ENCODE peak calls at places on chromosomes 7 and 10, in ten cellular contexts. P, A, Q, F, S, D, R, E, M and H are unnamed samples.

GRCh38 chr10:120465138-120465537 is 8.1 kb downstream of the PLPP4 start:
- DNase-seq in A (no peak), P (no peak), Q (no peak), R (peak), D (no peak), F (no peak), S (no peak), M (no peak), E (no peak), H (no peak)

GRCh38 chr10:1074748-1075358 is 18.7 kb downstream of the WDR37 start:
- DNase-seq in R (peak), E (no peak), F (no peak), Q (no peak), M (no peak), P (no peak), S (no peak), D (no peak), A (no peak), H (no peak)

GRCh38 chr10:82961864-82962263 is 1086.9 kb downstream of the NRG3 start:
- DNase-seq in S (no peak), D (no peak), M (no peak), Q (no peak), F (no peak), E (no peak), A (no peak), P (no peak), R (no peak), H (no peak)

GRCh38 chr10:84264611-84265141 is 19.8 kb downstream of the RGR start:
- DNase-seq in M (peak), E (peak), A (peak), P (peak), Q (peak), S (peak), D (no peak), R (peak), F (peak), H (peak)

GRCh38 chr7:128137096-128137655 is 103.9 kb upstream of the LEP start:
- DNase-seq in M (no peak), A (no peak), S (no peak), D (no peak), R (no peak), Q (no peak), E (no peak), P (no peak), F (no peak), H (no peak)

GRCh38 chr10:101007099-101007711 is 7.6 kb downstream of the LZTS2 start:
- DNase-seq in S (no peak), M (no peak), F (no peak), E (no peak), A (no peak), D (no peak), P (no peak), Q (no peak), R (no peak), H (no peak)

GRCh38 chr10:18606051-18606730 is 45.2 kb downstream of the NSUN6 start:
- DNase-seq in S (no peak), F (no peak), Q (no peak), A (no peak), D (no peak), R (no peak), E (no peak), P (no peak), M (no peak), H (no peak)

GRCh38 chr7:18541871-18542212 is 46.3 kb downstream of the HDAC9 start:
- DNase-seq in M (no peak), R (no peak), A (no peak), D (no peak), P (no peak), Q (no peak), F (no peak), S (no peak), E (no peak), H (no peak)

GRCh38 chr7:65239324-65239706 is 134.3 kb upstream of the ZNF92 start:
- DNase-seq in S (no peak), E (no peak), F (no peak), R (no peak), M (no peak), Q (no peak), D (no peak), A (peak), P (no peak), H (no peak)

GRCh38 chr10:132107947-132108877 is 42.5 kb downstream of the JAKMIP3 start:
- DNase-seq in E (no peak), P (no peak), D (no peak), R (peak), Q (no peak), F (no peak), S (no peak), M (peak), A (no peak), H (no peak)

GRCh38 chr7:22204312-22204711 is 152.6 kb downstream of the RAPGEF5 start:
- DNase-seq in Q (no peak), D (no peak), R (no peak), A (no peak), E (no peak), S (no peak), P (no peak), F (no peak), M (no peak), H (no peak)

GRCh38 chr10:88039496-88040200 is 176.2 kb downstream of the PTEN start:
- DNase-seq in R (no peak), A (no peak), P (no peak), M (no peak), Q (no peak), D (no peak), E (no peak), S (no peak), F (no peak), H (no peak)

GRCh38 chr10:1603181-1603580 is 134.1 kb downstream of the ADARB2 start:
- DNase-seq in S (no peak), P (no peak), E (no peak), Q (no peak), R (no peak), F (no peak), D (no peak), A (no peak), M (no peak), H (no peak)

GRCh38 chr10:86594535-86594934 is 59.8 kb upstream of the OPN4 start:
- DNase-seq in A (no peak), R (no peak), P (no peak), S (no peak), F (no peak), E (no peak), Q (no peak), M (no peak), D (no peak), H (no peak)

GRCh38 chr10:82668266-82668665 is 793.3 kb downstream of the NRG3 start:
- DNase-seq in M (no peak), A (no peak), S (no peak), R (no peak), P (no peak), E (no peak), D (no peak), Q (no peak), F (no peak), H (no peak)

GRCh38 chr10:13758302-13758701 is 171.5 kb downstream of the PRPF18 start:
- DNase-seq in S (no peak), P (no peak), R (no peak), M (no peak), E (no peak), D (no peak), F (no peak), Q (no peak), A (no peak), H (peak)

GRCh38 chr10:114551310-114551972 is 106.6 kb downstream of the ABLIM1 start:
- DNase-seq in E (no peak), D (peak), P (no peak), S (no peak), R (peak), A (no peak), M (no peak), F (no peak), Q (peak), H (no peak)

GRCh38 chr10:124722812-124723783 is 21.1 kb downstream of the FAM53B start:
- DNase-seq in E (peak), D (no peak), Q (no peak), P (no peak), R (no peak), S (no peak), A (peak), F (no peak), M (no peak), H (no peak)

GRCh38 chr10:11125004-11125403 is 107.3 kb downstream of the CELF2 start:
- DNase-seq in M (no peak), R (no peak), Q (no peak), S (no peak), P (no peak), D (no peak), E (no peak), A (no peak), F (no peak), H (no peak)

GRCh38 chr10:122165914-122166313 is 105.2 kb upstream of the BTBD16 start:
- DNase-seq in A (no peak), Q (no peak), D (no peak), F (no peak), S (no peak), P (no peak), M (no peak), R (no peak), E (no peak), H (no peak)

GRCh38 chr10:132414402-132415016 is 17.5 kb downstream of the PWWP2B start:
- DNase-seq in P (no peak), A (no peak), R (no peak), E (no peak), M (no peak), S (no peak), D (no peak), F (no peak), Q (no peak), H (no peak)